ENCODE peak calls at places on chromosome X, in ten cellular contexts. M is adrenal gland, R is PC-3, D is colonic mucosa, P is H9, V is A673, O is cardiac muscle cell, I is right cardiac atrium, A is spleen, Y is upper lobe of left lung. J is an unnamed sample.
A peak's percentile ranks its signal among the peaks of the same experiment; 100 is the strongest.

GRCh38 chrX:8801041-8801599 is at the start of gene FAM9A:
- DNase-seq in M (no peak), R (no peak), D (no peak), P (no peak), V (no peak), O (no peak), I (no peak), A (no peak), Y (no peak), J (no peak)

GRCh38 chrX:16822723-16823122 is 36.5 kb downstream of the TXLNG start:
- DNase-seq in M (no peak), R (peak; percentile 76), D (no peak), P (no peak), V (no peak), O (peak; percentile 76), I (no peak), A (no peak), Y (no peak), J (no peak)

GRCh38 chrX:30504309-30504708 is 73.3 kb downstream of the TASL start:
- DNase-seq in M (no peak), R (peak; percentile 64), D (no peak), P (no peak), V (peak; percentile 71), O (peak; percentile 49), I (no peak), A (no peak), Y (no peak), J (no peak)

GRCh38 chrX:9197231-9197630 is 163.3 kb upstream of the FAM9B start:
- DNase-seq in M (no peak), R (no peak), D (no peak), P (no peak), V (no peak), O (peak; percentile 9), I (no peak), A (no peak), Y (no peak), J (no peak)

GRCh38 chrX:153687121-153688039 is at the start of gene SLC6A8:
- DNase-seq in M (peak; percentile 80), R (peak; percentile 61), D (peak; percentile 71), P (peak; percentile 70), V (peak; percentile 62), O (peak; percentile 71), I (peak; percentile 90), A (no peak), Y (peak; percentile 51), J (peak; percentile 80)

GRCh38 chrX:114611018-114611619 is 27.2 kb downstream of the HTR2C start:
- DNase-seq in M (peak; percentile 50), R (peak; percentile 65), D (peak; percentile 38), P (no peak), V (peak; percentile 61), O (peak; percentile 57), I (no peak), A (no peak), Y (no peak), J (peak; percentile 24)

GRCh38 chrX:129522184-129523059 is 868 bp downstream of the SMARCA1 start:
- DNase-seq in M (peak; percentile 75), R (peak; percentile 63), D (peak; percentile 37), P (peak; percentile 67), V (peak; percentile 64), O (peak; percentile 67), I (peak; percentile 78), A (no peak), Y (peak; percentile 73), J (peak; percentile 75)

GRCh38 chrX:10414872-10415703 is 205.3 kb downstream of the MID1 start:
- DNase-seq in M (no peak), R (peak; percentile 40), D (no peak), P (no peak), V (no peak), O (peak; percentile 3), I (no peak), A (no peak), Y (no peak), J (no peak)

GRCh38 chrX:38970074-38970473 is 168.8 kb downstream of the MID1IP1 start:
- DNase-seq in M (no peak), R (no peak), D (no peak), P (no peak), V (no peak), O (no peak), I (no peak), A (no peak), Y (no peak), J (no peak)

GRCh38 chrX:10939384-10939783 is 171.7 kb upstream of the HCCS start:
- DNase-seq in M (no peak), R (peak; percentile 77), D (no peak), P (no peak), V (no peak), O (no peak), I (no peak), A (no peak), Y (no peak), J (no peak)

GRCh38 chrX:10926404-10926803 is 184.7 kb upstream of the HCCS start:
- DNase-seq in M (no peak), R (no peak), D (no peak), P (no peak), V (no peak), O (no peak), I (no peak), A (no peak), Y (no peak), J (no peak)

GRCh38 chrX:8748855-8749254 is 16.9 kb upstream of the ANOS1 start:
- DNase-seq in M (no peak), R (peak; percentile 65), D (no peak), P (no peak), V (peak; percentile 55), O (peak; percentile 44), I (no peak), A (no peak), Y (no peak), J (no peak)

GRCh38 chrX:40121618-40122017 is 23.9 kb upstream of the BCOR start:
- DNase-seq in M (no peak), R (no peak), D (no peak), P (no peak), V (no peak), O (no peak), I (no peak), A (no peak), Y (no peak), J (no peak)
- H3K4me1 ChIP-seq in M (no peaks in the 10 kb centered on the region), R (peaks cover 15% of the 10 kb centered on the region), D (no peaks in the 10 kb centered on the region), P (peaks cover 4% of the 10 kb centered on the region), V (no peaks in the 10 kb centered on the region), O (no peaks in the 10 kb centered on the region), I (no peaks in the 10 kb centered on the region), A (no peaks in the 10 kb centered on the region), Y (no peaks in the 10 kb centered on the region), J (no peaks in the 10 kb centered on the region)

GRCh38 chrX:25523574-25523973 is 507.8 kb upstream of the ARX start:
- DNase-seq in M (peak; percentile 56), R (peak; percentile 23), D (no peak), P (peak; percentile 45), V (peak; percentile 68), O (peak; percentile 71), I (no peak), A (no peak), Y (no peak), J (no peak)
- H3K27me3 ChIP-seq in M (peaks cover 7% of the 10 kb centered on the region), R (no peaks in the 10 kb centered on the region), D (no peaks in the 10 kb centered on the region), P (no peaks in the 10 kb centered on the region), V (peaks cover 10% of the 10 kb centered on the region), O (no peaks in the 10 kb centered on the region), I (no peaks in the 10 kb centered on the region), A (no peaks in the 10 kb centered on the region), Y (no peaks in the 10 kb centered on the region), J (no peaks in the 10 kb centered on the region)

GRCh38 chrX:24156177-24156576 is 6.6 kb downstream of the ZFX start:
- DNase-seq in M (no peak), R (no peak), D (no peak), P (no peak), V (no peak), O (no peak), I (no peak), A (no peak), Y (no peak), J (no peak)
- H3K4me1 ChIP-seq in M (peaks cover 64% of the 10 kb centered on the region), R (peaks cover 25% of the 10 kb centered on the region), D (no peaks in the 10 kb centered on the region), P (no peaks in the 10 kb centered on the region), V (peaks cover 29% of the 10 kb centered on the region), O (peaks cover 33% of the 10 kb centered on the region), I (peaks cover 7% of the 10 kb centered on the region), A (peaks cover 94% of the 10 kb centered on the region), Y (peaks cover 67% of the 10 kb centered on the region), J (peaks cover 16% of the 10 kb centered on the region)

DNA sequence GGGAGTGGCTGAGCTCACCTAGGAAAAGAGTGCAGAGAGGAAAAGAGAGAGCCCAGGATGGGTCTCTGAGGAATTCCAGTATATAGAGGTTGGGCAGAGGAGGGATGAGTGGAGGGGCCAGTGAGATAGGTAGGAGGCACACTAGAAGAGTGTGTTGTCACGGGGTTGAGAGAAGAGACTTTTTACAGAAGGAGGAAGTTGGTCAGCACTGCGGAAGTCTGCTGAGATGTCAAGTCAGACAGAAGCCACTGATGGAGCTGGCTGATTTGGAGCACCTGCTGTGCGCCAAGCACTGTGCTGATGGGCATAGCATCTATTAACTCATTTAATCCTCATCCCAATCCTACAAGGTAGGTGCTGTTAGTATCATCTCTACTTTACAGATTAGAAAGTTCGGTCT is 60.4 kb downstream of the EFNB1 start:
- DNase-seq in M (no peak), R (no peak), D (no peak), P (no peak), V (no peak), O (no peak), I (no peak), A (no peak), Y (no peak), J (no peak)
- H3K27me3 ChIP-seq in M (peaks cover 35% of the 10 kb centered on the region), R (no peaks in the 10 kb centered on the region), D (peaks cover 6% of the 10 kb centered on the region), P (peaks cover 9% of the 10 kb centered on the region), V (peaks cover 11% of the 10 kb centered on the region), O (no peaks in the 10 kb centered on the region), I (no peaks in the 10 kb centered on the region), A (peaks cover 5% of the 10 kb centered on the region), Y (no peaks in the 10 kb centered on the region), J (no peaks in the 10 kb centered on the region)

J was measured in ovary.